ENCODE peak calls at places on chromosome X, in seven cellular contexts. N, T, L, M, P, Y and U are unnamed samples. For H3K36me3, the result is how much of the 10 kb centered on the place peaks cover.

GRCh38 chrX:118726887-118727685 is at the start of gene IL13RA1:
- DNase-seq in N (no peak), T (peak), L (peak), M (peak), P (peak), Y (peak), U (peak)

GRCh38 chrX:17544831-17545230 is 169.8 kb downstream of the NHS start:
- DNase-seq in N (no peak), T (no peak), L (no peak), M (no peak), P (no peak), Y (no peak), U (no peak)

GRCh38 chrX:71178908-71179307 is 34.3 kb downstream of the NLGN3 start:
- DNase-seq in N (peak), T (peak), L (peak), M (no peak), P (peak), Y (peak), U (no peak)

GRCh38 chrX:17294561-17294960 is 80.4 kb upstream of the NHS start:
- DNase-seq in N (no peak), T (no peak), L (no peak), M (no peak), P (no peak), Y (no peak), U (no peak)

GRCh38 chrX:9611436-9612145 is 146.7 kb downstream of the TBL1X start:
- DNase-seq in N (no peak), T (no peak), L (no peak), M (no peak), P (no peak), Y (no peak), U (no peak)

GRCh38 chrX:41085105-41085882 is at the start of gene USP9X:
- DNase-seq in N (peak), T (peak), L (peak), M (peak), P (peak), Y (peak), U (peak)

GRCh38 chrX:110180176-110180927 is 137.5 kb downstream of the AMMECR1 start:
- DNase-seq in N (no peak), T (no peak), L (peak), M (no peak), P (no peak), Y (no peak), U (peak)

GRCh38 chrX:106177106-106177981 is 9.2 kb downstream of the PWWP3B start:
- DNase-seq in N (no peak), T (no peak), L (peak), M (peak), P (peak), Y (no peak), U (peak)

GRCh38 chrX:17374619-17375360 is at the start of gene NHS:
- DNase-seq in N (no peak), T (no peak), L (peak), M (peak), P (peak), Y (peak), U (peak)

GRCh38 chrX:150934453-150934852 is 36.0 kb upstream of the CD99L2 start:
- DNase-seq in N (no peak), T (no peak), L (peak), M (no peak), P (peak), Y (no peak), U (no peak)

GRCh38 chrX:24424948-24425347 is 40.1 kb upstream of the PDK3 start:
- DNase-seq in N (no peak), T (no peak), L (peak), M (peak), P (no peak), Y (peak), U (peak)

GRCh38 chrX:41922125-41922521 is 1.2 kb downstream of the CASK start:
- DNase-seq in N (no peak), T (no peak), L (peak), M (no peak), P (no peak), Y (no peak), U (no peak)

GRCh38 chrX:102846544-102847236 is 90.4 kb upstream of the RAB40AL start:
- DNase-seq in N (no peak), T (no peak), L (no peak), M (no peak), P (no peak), Y (no peak), U (no peak)

GRCh38 chrX:136211766-136212556 is 39.2 kb downstream of the MAP7D3 start:
- DNase-seq in N (no peak), T (no peak), L (no peak), M (no peak), P (no peak), Y (no peak), U (no peak)

GRCh38 chrX:3678287-3678686 is 35.2 kb downstream of the PRKX start:
- DNase-seq in N (no peak), T (no peak), L (no peak), M (no peak), P (no peak), Y (no peak), U (no peak)

GRCh38 chrX:1475881-1476280 is 23.2 kb upstream of the ASMTL start:
- DNase-seq in N (no peak), T (no peak), L (no peak), M (no peak), P (no peak), Y (no peak), U (no peak)

GRCh38 chrX:42219231-42219630 is 295.9 kb upstream of the CASK start:
- DNase-seq in N (no peak), T (no peak), L (peak), M (no peak), P (no peak), Y (no peak), U (no peak)

GRCh38 chrX:10457092-10457491 is 163.3 kb downstream of the MID1 start:
- DNase-seq in N (no peak), T (no peak), L (peak), M (no peak), P (no peak), Y (no peak), U (no peak)

GRCh38 chrX:110204986-110205385 is 112.9 kb downstream of the AMMECR1 start:
- DNase-seq in N (no peak), T (no peak), L (peak), M (no peak), P (no peak), Y (no peak), U (no peak)

GRCh38 chrX:124619710-124620109 is 273.3 kb downstream of the SH2D1A start:
- DNase-seq in N (no peak), T (no peak), L (no peak), M (no peak), P (no peak), Y (no peak), U (no peak)

GRCh38 chrX:74606799-74607198 is 7.6 kb downstream of the RLIM start:
- DNase-seq in N (no peak), T (no peak), L (no peak), M (no peak), P (no peak), Y (no peak), U (no peak)

GRCh38 chrX:156004740-156005139 is 7.2 kb downstream of the IL9R start:
- DNase-seq in N (no peak), T (no peak), L (no peak), M (no peak), P (no peak), Y (no peak), U (no peak)

GRCh38 chrX:139126493-139126892 is 404.0 kb upstream of the F9 start:
- DNase-seq in N (no peak), T (peak), L (no peak), M (no peak), P (peak), Y (no peak), U (no peak)

GRCh38 chrX:43655151-43655676 is 885 bp upstream of the MAOA start:
- DNase-seq in N (no peak), T (peak), L (peak), M (peak), P (peak), Y (peak), U (peak)

GRCh38 chrX:7689791-7690412 is 153.1 kb upstream of the VCX start:
- DNase-seq in N (no peak), T (peak), L (no peak), M (no peak), P (no peak), Y (no peak), U (no peak)

GRCh38 chrX:3532571-3532970 is 180.9 kb downstream of the PRKX start:
- DNase-seq in N (no peak), T (no peak), L (no peak), M (no peak), P (peak), Y (no peak), U (no peak)

GRCh38 chrX:101417981-101418841 is 10.2 kb downstream of the HNRNPH2 start:
- DNase-seq in N (no peak), T (no peak), L (peak), M (peak), P (peak), Y (no peak), U (peak)

GRCh38 chrX:34886011-34886410 is 56.6 kb upstream of the FAM47B start:
- DNase-seq in N (no peak), T (no peak), L (peak), M (no peak), P (no peak), Y (no peak), U (no peak)

GRCh38 chrX:19257001-19257400 is 86.7 kb upstream of the PDHA1 start:
- DNase-seq in N (no peak), T (no peak), L (no peak), M (no peak), P (no peak), Y (no peak), U (no peak)

GRCh38 chrX:109199726-109200125 is 282.2 kb downstream of the GUCY2F start:
- DNase-seq in N (no peak), T (no peak), L (peak), M (no peak), P (no peak), Y (no peak), U (no peak)

GRCh38 chrX:19758536-19758935 is 128.9 kb downstream of the SH3KBP1 start:
- DNase-seq in N (no peak), T (no peak), L (no peak), M (no peak), P (no peak), Y (no peak), U (no peak)

GRCh38 chrX:110383414-110383813 is 24.8 kb downstream of the RTL9 start:
- DNase-seq in N (no peak), T (no peak), L (peak), M (no peak), P (no peak), Y (no peak), U (no peak)

GRCh38 chrX:23838953-23839352 is 56.0 kb downstream of the SAT1 start:
- DNase-seq in N (no peak), T (no peak), L (no peak), M (no peak), P (no peak), Y (no peak), U (no peak)

GRCh38 chrX:117839544-117839943 is 277.1 kb downstream of the KLHL13 start:
- DNase-seq in N (no peak), T (peak), L (no peak), M (no peak), P (peak), Y (no peak), U (no peak)

GRCh38 chrX:83934220-83934619 is 73.3 kb downstream of the CYLC1 start:
- DNase-seq in N (no peak), T (no peak), L (no peak), M (no peak), P (peak), Y (no peak), U (no peak)

GRCh38 chrX:115948018-115948923 is 222.3 kb upstream of the AGTR2 start:
- DNase-seq in N (no peak), T (peak), L (no peak), M (no peak), P (peak), Y (no peak), U (no peak)

GRCh38 chrX:25872786-25873185 is 265.4 kb upstream of the MAGEB18 start:
- DNase-seq in N (no peak), T (no peak), L (no peak), M (no peak), P (no peak), Y (no peak), U (no peak)

GRCh38 chrX:113833096-113833495 is 750.8 kb upstream of the HTR2C start:
- DNase-seq in N (no peak), T (no peak), L (peak), M (no peak), P (no peak), Y (no peak), U (no peak)

DNA sequence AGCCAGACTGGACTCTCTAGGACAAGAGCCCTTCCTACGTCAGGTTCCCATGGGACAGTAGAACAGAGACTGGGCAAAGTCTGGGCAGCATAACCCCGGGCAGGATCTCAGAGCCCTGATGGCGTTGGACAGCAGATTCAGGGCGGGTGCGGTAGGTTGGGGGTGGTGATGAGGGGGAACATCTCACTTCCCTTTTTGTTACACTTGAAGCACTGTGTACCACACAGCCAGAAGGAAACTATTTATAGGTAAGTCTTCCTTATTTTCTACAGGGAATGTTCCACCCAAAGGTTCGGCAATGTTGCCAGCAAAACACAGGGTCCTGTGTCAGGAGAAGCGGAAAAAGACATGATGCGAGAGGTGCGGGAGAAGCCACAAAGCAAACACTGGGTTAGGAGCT is 54.3 kb downstream of the TSC22D3 start:
- DNase-seq in N (no peak), T (no peak), L (no peak), M (no peak), P (no peak), Y (no peak), U (no peak)
- H3K27ac ChIP-seq in N (no peak), T (no peak), L (no peak), M (peak), P (no peak), Y (peak), U (peak)

DNA sequence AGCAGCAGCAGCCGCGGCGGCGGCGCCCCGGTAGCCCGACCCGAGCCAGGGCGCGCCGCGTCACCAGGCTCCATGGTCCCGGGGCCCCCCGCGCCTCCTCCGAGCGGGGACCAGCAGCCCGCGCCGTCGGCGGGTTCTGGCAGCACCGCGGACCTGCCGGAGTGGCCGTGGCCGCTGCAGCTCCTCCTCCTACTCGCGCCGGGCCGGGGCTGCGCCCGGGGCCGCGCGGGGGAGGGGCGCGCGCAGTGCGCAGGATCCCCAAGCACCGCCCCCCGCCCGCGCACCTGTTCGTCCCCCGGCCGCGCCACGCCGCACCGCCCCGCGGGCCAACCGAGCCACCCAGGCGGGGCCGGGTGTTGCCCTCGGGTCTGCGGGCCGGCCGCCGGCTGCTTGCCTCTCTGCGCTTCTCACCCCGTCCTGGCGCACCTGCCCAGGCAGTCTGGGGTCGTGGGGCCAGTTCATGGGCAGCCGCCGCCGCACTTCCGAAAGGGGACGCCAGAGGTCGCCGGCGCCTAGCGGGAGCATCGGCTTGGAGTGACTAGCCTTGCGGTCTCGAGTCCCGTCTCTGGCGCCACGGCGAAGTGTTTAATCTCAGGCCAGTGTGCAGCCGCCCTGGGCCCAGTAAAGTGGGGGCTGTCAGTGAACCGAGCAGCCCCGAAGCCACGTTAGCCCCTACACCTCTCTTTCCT is at the start of gene SLC9A7:
- DNase-seq in N (peak), T (peak), L (peak), M (peak), P (peak), Y (peak), U (peak)
- H3K4me3 ChIP-seq in N (peak), T (peak), L (peak), M (peak), P (peak), Y (peak), U (peak)

GRCh38 chrX:2485460-2485753 is 15.4 kb downstream of the DHRSX start:
- DNase-seq in N (no peak), T (no peak), L (peak), M (no peak), P (peak), Y (no peak), U (no peak)

GRCh38 chrX:2487366-2487765 is 13.4 kb downstream of the DHRSX start:
- DNase-seq in N (no peak), T (no peak), L (no peak), M (no peak), P (no peak), Y (no peak), U (no peak)

GRCh38 chrX:2486476-2487133 is 14.2 kb downstream of the DHRSX start:
- DNase-seq in N (no peak), T (no peak), L (no peak), M (no peak), P (no peak), Y (no peak), U (no peak)

GRCh38 chrX:2484721-2485459 is 15.9 kb downstream of the DHRSX start:
- DNase-seq in N (no peak), T (no peak), L (peak), M (peak), P (peak), Y (no peak), U (no peak)

DNA sequence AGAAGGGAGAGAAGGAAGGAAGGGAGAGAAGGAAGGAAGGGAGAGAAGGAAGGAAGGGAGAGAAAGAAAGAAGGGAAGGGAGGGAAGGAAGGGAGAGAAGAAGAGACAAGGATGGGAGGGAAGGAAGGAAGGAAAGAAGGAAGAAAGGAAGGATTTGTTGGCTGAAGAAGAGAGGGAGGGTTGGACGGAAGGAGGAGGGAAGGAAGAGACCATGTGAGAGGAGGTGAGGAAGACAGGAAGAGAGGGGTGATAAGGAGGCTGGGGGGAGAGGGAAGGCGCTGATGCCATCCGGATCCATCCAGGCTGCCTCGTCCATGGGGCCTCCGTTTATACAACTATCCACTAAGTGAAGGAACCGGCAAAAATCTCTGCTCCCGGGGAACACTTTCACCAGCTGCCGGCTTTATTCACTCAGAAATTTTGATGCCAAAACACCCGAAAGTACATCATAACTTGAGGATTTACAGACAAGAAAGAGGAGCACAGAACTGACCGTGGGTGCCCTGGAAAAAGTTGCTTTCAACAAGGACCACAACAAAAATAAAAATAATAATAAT is 14.9 kb downstream of the DHRSX start:
- DNase-seq in N (no peak), T (no peak), L (peak), M (no peak), P (no peak), Y (no peak), U (no peak)
- H3K36me3 ChIP-seq in N (under half), T (under half), L (under half), M (under half), P (under half), Y (under half), U (under half)

GRCh38 chrX:12970691-12971202 is 4.2 kb upstream of the TMSB4X start:
- DNase-seq in N (no peak), T (no peak), L (peak), M (no peak), P (peak), Y (no peak), U (no peak)
- H3K27ac ChIP-seq in N (peak), T (no peak), L (no peak), M (peak), P (peak), Y (peak), U (peak)

DNA sequence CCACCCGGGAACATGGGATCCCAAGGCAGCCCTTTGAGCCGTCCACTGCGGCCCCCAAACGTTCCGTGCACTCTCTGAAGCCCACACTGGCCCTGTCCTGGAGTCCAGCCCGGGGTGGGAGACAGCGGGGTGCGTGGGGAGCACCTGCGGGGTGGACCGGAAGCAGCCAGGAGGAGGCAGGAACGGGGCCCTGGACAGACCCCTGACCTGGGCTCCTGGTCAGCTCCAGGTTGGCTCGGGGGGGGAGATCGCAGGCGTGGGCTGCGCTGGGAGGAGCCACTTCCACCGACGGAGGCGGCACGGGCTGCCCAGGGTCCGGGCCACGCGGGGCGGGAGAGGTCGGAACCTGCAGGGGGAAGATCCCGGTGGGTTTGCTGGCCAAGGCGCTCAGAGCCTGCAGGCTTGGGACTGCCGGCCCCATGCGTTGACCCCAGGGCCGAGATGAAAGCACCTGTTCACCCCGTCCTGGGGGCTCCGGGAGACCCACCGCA is 5.7 kb upstream of the PLCXD1 start:
- DNase-seq in N (no peak), T (no peak), L (no peak), M (peak), P (no peak), Y (no peak), U (no peak)
- H3K4me3 ChIP-seq in N (peak), T (peak), L (no peak), M (peak), P (peak), Y (peak), U (peak)

GRCh38 chrX:154780968-154781367 is 18.3 kb downstream of the DKC1 start:
- DNase-seq in N (no peak), T (no peak), L (no peak), M (no peak), P (no peak), Y (no peak), U (no peak)

GRCh38 chrX:154774622-154775021 is 12.0 kb downstream of the DKC1 start:
- DNase-seq in N (no peak), T (no peak), L (no peak), M (no peak), P (no peak), Y (no peak), U (no peak)

GRCh38 chrX:154776753-154777152 is 14.1 kb downstream of the DKC1 start:
- DNase-seq in N (no peak), T (no peak), L (no peak), M (no peak), P (no peak), Y (no peak), U (no peak)

GRCh38 chrX:154779261-154779660 is 16.6 kb downstream of the DKC1 start:
- DNase-seq in N (no peak), T (no peak), L (peak), M (no peak), P (no peak), Y (no peak), U (no peak)

GRCh38 chrX:154775611-154776349 is 13.1 kb downstream of the DKC1 start:
- DNase-seq in N (no peak), T (peak), L (peak), M (no peak), P (no peak), Y (no peak), U (peak)
- H3K36me3 ChIP-seq in N (under half), T (under half), L (under half), M (half or more), P (under half), Y (under half), U (half or more)